ENCODE peak calls at places on chromosomes 11 and 22, in five cellular contexts. B, H, R, O and X are unnamed samples.

GRCh38 chr11:64206457-64207246 is at the start of gene FERMT3:
- DNase-seq in H (peak), O (peak), B (no peak), R (no peak), X (no peak)

GRCh38 chr11:92932023-92932422 is 37.4 kb upstream of the MTNR1B start:
- DNase-seq in H (no peak), O (no peak), R (no peak), B (no peak), X (no peak)

GRCh38 chr11:10398525-10398924 is 56.5 kb upstream of the AMPD3 start:
- DNase-seq in R (no peak), B (no peak), H (no peak), O (no peak), X (no peak)

GRCh38 chr22:38401336-38402084 is 53.5 kb downstream of the KCNJ4 start:
- DNase-seq in O (no peak), B (no peak), R (no peak), H (peak), X (no peak)

GRCh38 chr11:127925430-127925829 is 661.9 kb downstream of the ETS1 start:
- DNase-seq in R (no peak), H (no peak), O (no peak), B (peak), X (no peak)

GRCh38 chr11:103086461-103086860 is 5.5 kb downstream of the DCUN1D5 start:
- DNase-seq in O (no peak), B (no peak), R (peak), H (no peak), X (no peak)

GRCh38 chr11:85379066-85379465 is 248.1 kb downstream of the DLG2 start:
- DNase-seq in O (no peak), R (no peak), H (no peak), B (no peak), X (no peak)

GRCh38 chr11:69999721-70000120 is 78.4 kb upstream of the ANO1 start:
- DNase-seq in B (no peak), H (no peak), R (no peak), O (no peak), X (no peak)